ENCODE peak calls at places on chromosomes 13 and 19, in seven cellular contexts. One of them, this sample, is unnamed.

GRCh38 chr19:28731577-28731976 is 481.4 kb downstream of the UQCRFS1 start:
- DNase-seq in H9: no peak
- DNase-seq in mesendoderm: no peak
- DNase-seq in H1: no peak
- DNase-seq in neuronal stem cell: no peak
- DNase-seq in trophoblast cell: no peak
- DNase-seq in mesenchymal stem cell: no peak
- DNase-seq in this sample: no peak

GRCh38 chr13:24353736-24354135 is 44.4 kb downstream of the C1QTNF9 start:
- DNase-seq in H1: no peak
- DNase-seq in mesenchymal stem cell: no peak
- DNase-seq in trophoblast cell: peak
- DNase-seq in mesendoderm: no peak
- DNase-seq in neuronal stem cell: no peak
- DNase-seq in H9: no peak
- DNase-seq in this sample: no peak

GRCh38 chr19:58361900-58362271 is 665 bp downstream of the ZNF497 start:
- DNase-seq in mesenchymal stem cell: no peak
- DNase-seq in mesendoderm: peak
- DNase-seq in neuronal stem cell: peak
- DNase-seq in trophoblast cell: no peak
- DNase-seq in H1: no peak
- DNase-seq in H9: no peak
- DNase-seq in this sample: peak

GRCh38 chr19:12676928-12677327 is 4.8 kb downstream of the DHPS start:
- DNase-seq in H9: no peak
- DNase-seq in mesendoderm: no peak
- DNase-seq in mesenchymal stem cell: no peak
- DNase-seq in H1: no peak
- DNase-seq in neuronal stem cell: no peak
- DNase-seq in trophoblast cell: no peak
- DNase-seq in this sample: no peak

GRCh38 chr13:110411316-110412105 is 104.4 kb downstream of the COL4A2 start:
- DNase-seq in mesendoderm: no peak
- DNase-seq in neuronal stem cell: no peak
- DNase-seq in H9: no peak
- DNase-seq in trophoblast cell: peak
- DNase-seq in H1: no peak
- DNase-seq in mesenchymal stem cell: peak
- DNase-seq in this sample: no peak

GRCh38 chr13:113445791-113446487 is 7.3 kb downstream of the ADPRHL1 start:
- DNase-seq in mesenchymal stem cell: no peak
- DNase-seq in H9: no peak
- DNase-seq in trophoblast cell: no peak
- DNase-seq in H1: no peak
- DNase-seq in mesendoderm: no peak
- DNase-seq in neuronal stem cell: no peak
- DNase-seq in this sample: no peak

GRCh38 chr19:44212865-44213346 is 574 bp downstream of the ZNF227 start:
- DNase-seq in neuronal stem cell: no peak
- DNase-seq in H1: no peak
- DNase-seq in mesendoderm: peak
- DNase-seq in H9: no peak
- DNase-seq in mesenchymal stem cell: peak
- DNase-seq in trophoblast cell: peak
- DNase-seq in this sample: peak

GRCh38 chr19:38707512-38708114 is 36.7 kb downstream of the CAPN12 start:
- DNase-seq in mesendoderm: no peak
- DNase-seq in trophoblast cell: peak
- DNase-seq in H9: no peak
- DNase-seq in neuronal stem cell: no peak
- DNase-seq in H1: no peak
- DNase-seq in mesenchymal stem cell: peak
- DNase-seq in this sample: peak

GRCh38 chr13:57925250-57925649 is 293.7 kb downstream of the PCDH17 start:
- DNase-seq in neuronal stem cell: no peak
- DNase-seq in mesenchymal stem cell: peak
- DNase-seq in H1: no peak
- DNase-seq in mesendoderm: no peak
- DNase-seq in H9: no peak
- DNase-seq in trophoblast cell: no peak
- DNase-seq in this sample: no peak

GRCh38 chr13:30698023-30698422 is 37.3 kb upstream of the ALOX5AP start:
- DNase-seq in trophoblast cell: no peak
- DNase-seq in mesendoderm: no peak
- DNase-seq in H1: no peak
- DNase-seq in H9: no peak
- DNase-seq in mesenchymal stem cell: no peak
- DNase-seq in neuronal stem cell: no peak
- DNase-seq in this sample: peak

GRCh38 chr19:55426042-55426441 is 17.1 kb downstream of the SHISA7 start:
- DNase-seq in neuronal stem cell: no peak
- DNase-seq in mesendoderm: no peak
- DNase-seq in trophoblast cell: no peak
- DNase-seq in H1: no peak
- DNase-seq in H9: no peak
- DNase-seq in mesenchymal stem cell: no peak
- DNase-seq in this sample: no peak

GRCh38 chr19:58021541-58022282 is 12.1 kb upstream of the ZSCAN1 start:
- DNase-seq in mesendoderm: peak
- DNase-seq in neuronal stem cell: peak
- DNase-seq in H9: peak
- DNase-seq in trophoblast cell: peak
- DNase-seq in mesenchymal stem cell: peak
- DNase-seq in H1: peak
- DNase-seq in this sample: peak

GRCh38 chr13:68272652-68273051 is 1042.5 kb upstream of the PCDH9 start:
- DNase-seq in H1: no peak
- DNase-seq in mesenchymal stem cell: no peak
- DNase-seq in trophoblast cell: no peak
- DNase-seq in mesendoderm: no peak
- DNase-seq in H9: no peak
- DNase-seq in neuronal stem cell: no peak
- DNase-seq in this sample: no peak

GRCh38 chr13:24306632-24307031 is 2.7 kb upstream of the C1QTNF9 start:
- DNase-seq in H1: no peak
- DNase-seq in trophoblast cell: no peak
- DNase-seq in mesendoderm: no peak
- DNase-seq in neuronal stem cell: no peak
- DNase-seq in mesenchymal stem cell: peak
- DNase-seq in H9: no peak
- DNase-seq in this sample: peak

GRCh38 chr19:3586124-3586626 is 897 bp downstream of the GIPC3 start:
- DNase-seq in mesendoderm: no peak
- DNase-seq in trophoblast cell: no peak
- DNase-seq in H9: peak
- DNase-seq in neuronal stem cell: no peak
- DNase-seq in H1: peak
- DNase-seq in mesenchymal stem cell: no peak
- DNase-seq in this sample: no peak

GRCh38 chr13:110055089-110055488 is 251.9 kb downstream of the COL4A1 start:
- DNase-seq in H9: no peak
- DNase-seq in trophoblast cell: no peak
- DNase-seq in H1: no peak
- DNase-seq in neuronal stem cell: no peak
- DNase-seq in mesendoderm: no peak
- DNase-seq in mesenchymal stem cell: peak
- DNase-seq in this sample: peak

GRCh38 chr19:51359294-51359693 is 6.9 kb downstream of the ETFB start:
- DNase-seq in mesenchymal stem cell: peak
- DNase-seq in H1: no peak
- DNase-seq in trophoblast cell: no peak
- DNase-seq in mesendoderm: no peak
- DNase-seq in neuronal stem cell: no peak
- DNase-seq in H9: no peak
- DNase-seq in this sample: peak

GRCh38 chr13:23380534-23380933 is 53.0 kb downstream of the SACS start:
- DNase-seq in neuronal stem cell: no peak
- DNase-seq in H1: no peak
- DNase-seq in mesenchymal stem cell: peak
- DNase-seq in trophoblast cell: no peak
- DNase-seq in H9: no peak
- DNase-seq in mesendoderm: no peak
- DNase-seq in this sample: peak

GRCh38 chr13:73061478-73062275 is 2.9 kb downstream of the KLF5 start:
- DNase-seq in H1: no peak
- DNase-seq in mesenchymal stem cell: no peak
- DNase-seq in trophoblast cell: peak
- DNase-seq in mesendoderm: peak
- DNase-seq in H9: no peak
- DNase-seq in neuronal stem cell: no peak
- DNase-seq in this sample: no peak

GRCh38 chr13:73058741-73059459 is at the start of gene KLF5:
- DNase-seq in H1: peak
- DNase-seq in neuronal stem cell: peak
- DNase-seq in H9: peak
- DNase-seq in mesenchymal stem cell: peak
- DNase-seq in trophoblast cell: peak
- DNase-seq in mesendoderm: peak
- DNase-seq in this sample: peak

GRCh38 chr13:73060251-73061160 is 1.7 kb downstream of the KLF5 start:
- DNase-seq in H9: no peak
- DNase-seq in H1: no peak
- DNase-seq in mesenchymal stem cell: peak
- DNase-seq in mesendoderm: peak
- DNase-seq in neuronal stem cell: peak
- DNase-seq in trophoblast cell: peak
- DNase-seq in this sample: peak

GRCh38 chr13:73058432-73058740 is 419 bp upstream of the KLF5 start:
- DNase-seq in H1: no peak
- DNase-seq in neuronal stem cell: no peak
- DNase-seq in H9: no peak
- DNase-seq in mesendoderm: no peak
- DNase-seq in mesenchymal stem cell: no peak
- DNase-seq in trophoblast cell: no peak
- DNase-seq in this sample: no peak

DNA sequence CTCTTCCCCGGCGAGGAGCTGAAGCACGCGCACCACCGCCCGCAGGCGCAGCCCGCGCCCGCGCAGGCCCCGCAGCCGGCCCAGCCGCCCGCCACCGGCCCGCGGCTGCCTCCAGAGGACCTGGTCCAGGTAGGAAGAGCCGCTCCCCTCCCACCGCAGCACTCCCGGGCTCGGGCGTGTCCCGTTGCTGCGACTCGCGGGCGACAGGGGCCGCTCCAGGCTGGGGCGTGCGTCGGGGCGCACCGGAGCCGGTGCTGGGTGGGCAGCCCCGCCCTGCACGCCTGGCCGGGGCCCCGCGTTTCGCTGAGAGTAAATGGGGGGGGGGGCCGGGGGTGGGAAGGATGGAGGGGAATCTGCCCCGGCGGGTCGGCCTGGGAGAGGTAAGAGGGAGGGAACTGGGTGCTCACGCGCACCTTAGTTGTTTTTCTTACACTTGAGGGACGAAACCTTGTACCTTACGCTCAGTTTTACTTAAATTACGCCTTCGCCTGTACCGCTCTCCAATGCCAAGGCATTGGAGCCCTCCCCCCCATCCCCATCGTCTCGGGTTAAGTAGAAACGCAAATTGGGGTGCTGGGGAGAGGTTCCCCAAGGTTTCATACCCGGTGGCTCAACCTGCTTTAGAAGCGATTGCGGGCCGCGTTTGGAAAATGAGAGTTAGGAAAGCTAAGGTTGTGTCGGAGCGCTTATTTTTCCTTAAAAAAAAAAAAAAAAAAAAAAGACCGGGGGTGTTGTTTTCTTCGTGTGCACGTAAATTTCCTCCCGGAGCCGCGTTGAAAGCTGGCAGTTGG is 850 bp downstream of the KLF5 start:
- DNase-seq in trophoblast cell: peak
- DNase-seq in mesendoderm: peak
- DNase-seq in H1: no peak
- DNase-seq in neuronal stem cell: peak
- DNase-seq in H9: peak
- DNase-seq in mesenchymal stem cell: peak
- DNase-seq in this sample: peak
- H4K8ac ChIP-seq in trophoblast cell: peak
- H4K8ac ChIP-seq in mesendoderm: no peak
- H4K8ac ChIP-seq in H1: no peak
- H4K8ac ChIP-seq in neuronal stem cell: no peak
- H4K8ac ChIP-seq in H9: no peak
- H4K8ac ChIP-seq in mesenchymal stem cell: no peak
- H4K8ac ChIP-seq in this sample: peak

GRCh38 chr13:102311433-102311796 is 90.4 kb downstream of the FGF14 start:
- DNase-seq in trophoblast cell: no peak
- DNase-seq in mesendoderm: no peak
- DNase-seq in H1: no peak
- DNase-seq in neuronal stem cell: no peak
- DNase-seq in mesenchymal stem cell: no peak
- DNase-seq in H9: no peak
- DNase-seq in this sample: no peak
- H4K8ac ChIP-seq in trophoblast cell: no peak
- H4K8ac ChIP-seq in mesendoderm: no peak
- H4K8ac ChIP-seq in H1: no peak
- H4K8ac ChIP-seq in neuronal stem cell: no peak
- H4K8ac ChIP-seq in mesenchymal stem cell: no peak
- H4K8ac ChIP-seq in H9: no peak
- H4K8ac ChIP-seq in this sample: no peak

GRCh38 chr19:40228863-40229262 is 2.4 kb upstream of the CCNP start:
- DNase-seq in H1: no peak
- DNase-seq in H9: no peak
- DNase-seq in neuronal stem cell: no peak
- DNase-seq in mesenchymal stem cell: no peak
- DNase-seq in mesendoderm: no peak
- DNase-seq in trophoblast cell: peak
- DNase-seq in this sample: no peak
- H4K8ac ChIP-seq in H1: no peak
- H4K8ac ChIP-seq in H9: no peak
- H4K8ac ChIP-seq in neuronal stem cell: no peak
- H4K8ac ChIP-seq in mesenchymal stem cell: no peak
- H4K8ac ChIP-seq in mesendoderm: no peak
- H4K8ac ChIP-seq in trophoblast cell: no peak
- H4K8ac ChIP-seq in this sample: no peak

GRCh38 chr13:108855737-108856387 is 226.5 kb downstream of the MYO16 start:
- DNase-seq in trophoblast cell: no peak
- DNase-seq in H1: no peak
- DNase-seq in mesenchymal stem cell: no peak
- DNase-seq in H9: no peak
- DNase-seq in mesendoderm: no peak
- DNase-seq in neuronal stem cell: no peak
- DNase-seq in this sample: no peak

GRCh38 chr13:108860418-108860817 is 231.0 kb downstream of the MYO16 start:
- DNase-seq in H9: no peak
- DNase-seq in mesendoderm: no peak
- DNase-seq in neuronal stem cell: no peak
- DNase-seq in H1: no peak
- DNase-seq in mesenchymal stem cell: no peak
- DNase-seq in trophoblast cell: no peak
- DNase-seq in this sample: no peak

GRCh38 chr13:108859202-108860012 is 230.0 kb downstream of the MYO16 start:
- DNase-seq in mesenchymal stem cell: peak
- DNase-seq in H9: no peak
- DNase-seq in trophoblast cell: peak
- DNase-seq in neuronal stem cell: no peak
- DNase-seq in mesendoderm: peak
- DNase-seq in H1: no peak
- DNase-seq in this sample: peak

DNA sequence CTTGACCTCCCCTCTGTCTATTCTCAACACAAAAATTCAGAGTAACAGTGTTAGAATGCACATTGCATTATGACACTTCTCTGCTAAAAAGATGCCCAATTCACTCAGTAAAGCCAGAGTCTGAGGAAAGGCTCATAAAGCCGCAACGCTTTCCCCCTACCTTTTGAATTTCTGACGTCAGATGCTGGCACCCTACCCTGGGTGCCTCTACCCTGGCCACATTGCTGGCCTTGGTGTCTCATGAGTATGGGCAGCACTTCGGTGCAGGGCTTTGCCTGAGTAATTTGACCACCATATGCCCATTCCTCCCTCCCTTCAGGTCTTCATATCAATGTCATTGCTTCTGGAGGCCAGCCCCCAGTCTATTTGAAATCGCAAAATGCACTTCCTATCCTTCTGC is 229.3 kb downstream of the MYO16 start:
- DNase-seq in mesendoderm: no peak
- DNase-seq in mesenchymal stem cell: no peak
- DNase-seq in H1: no peak
- DNase-seq in neuronal stem cell: no peak
- DNase-seq in H9: no peak
- DNase-seq in trophoblast cell: no peak
- DNase-seq in this sample: no peak
- H4K8ac ChIP-seq in mesendoderm: no peak
- H4K8ac ChIP-seq in mesenchymal stem cell: peak
- H4K8ac ChIP-seq in H1: no peak
- H4K8ac ChIP-seq in neuronal stem cell: no peak
- H4K8ac ChIP-seq in H9: no peak
- H4K8ac ChIP-seq in trophoblast cell: peak
- H4K8ac ChIP-seq in this sample: peak